ENCODE peak calls at places on chromosomes 5 and 9, in seven cellular contexts. A is T-cell; L is Peyer's patch; X is thoracic aorta; H is NCI-H2171 treated with DMSO at 0.1 percent for 48 hours; F is effector memory CD8-positive, alpha-beta T cell; R is ELR. M is an unnamed sample.

GRCh38 chr5:116038817-116039216 is 6.5 kb downstream of the ARL14EPL start:
- DNase-seq in A (peak), L (no peak), X (no peak), H (no peak), F (peak), R (no peak), M (no peak)

GRCh38 chr5:163727028-163727427 is 221.6 kb downstream of the MAT2B start:
- DNase-seq in A (no peak), L (no peak), X (no peak), H (no peak), F (no peak), R (no peak), M (no peak)

GRCh38 chr5:158414780-158415179 is 555.8 kb upstream of the CLINT1 start:
- DNase-seq in A (no peak), L (no peak), X (no peak), H (no peak), F (no peak), R (peak), M (no peak)

GRCh38 chr5:43627028-43627427 is 24.0 kb downstream of the NNT start:
- DNase-seq in A (no peak), L (no peak), X (no peak), H (peak), F (no peak), R (peak), M (no peak)

GRCh38 chr9:91948061-91948422 is 2.0 kb downstream of the ROR2 start:
- DNase-seq in A (no peak), L (no peak), X (no peak), H (no peak), F (no peak), R (no peak), M (no peak)

GRCh38 chr9:133375116-133375723 is 640 bp downstream of the SURF4 start:
- DNase-seq in A (no peak), L (peak), X (no peak), H (peak), F (no peak), R (peak), M (no peak)

GRCh38 chr9:83233647-83234046 is 170.7 kb upstream of the RASEF start:
- DNase-seq in A (no peak), L (no peak), X (no peak), H (no peak), F (no peak), R (no peak), M (no peak)

GRCh38 chr5:173742432-173742816 is 126.0 kb upstream of the BOD1 start:
- DNase-seq in A (no peak), L (no peak), X (no peak), H (no peak), F (no peak), R (no peak), M (no peak)

GRCh38 chr9:101832464-101832863 is 94.0 kb upstream of the GRIN3A start:
- DNase-seq in A (no peak), L (no peak), X (no peak), H (no peak), F (no peak), R (no peak), M (no peak)

GRCh38 chr5:96297867-96298266 is 135.2 kb downstream of the PCSK1 start:
- DNase-seq in A (no peak), L (no peak), X (no peak), H (no peak), F (no peak), R (peak), M (no peak)